ENCODE peak calls at places on chromosomes 4 and X, in eight cellular contexts. C, F, G, Y, A, M, B and D are unnamed samples.

GRCh38 chr4:67207941-67208441 is 337.3 kb downstream of the CENPC start:
- DNase-seq in C (no peak), F (no peak), G (no peak), Y (no peak), A (no peak), M (no peak), B (no peak), D (no peak)

GRCh38 chr4:89324671-89325070 is 17.1 kb upstream of the GPRIN3 start:
- DNase-seq in C (no peak), F (no peak), G (no peak), Y (no peak), A (no peak), M (peak), B (no peak), D (no peak)

GRCh38 chr4:174401471-174402130 is 117.9 kb downstream of the CEP44 start:
- DNase-seq in C (no peak), F (no peak), G (no peak), Y (no peak), A (no peak), M (peak), B (no peak), D (no peak)

GRCh38 chrX:78979789-78980464 is 34.7 kb downstream of the P2RY10 start:
- DNase-seq in C (no peak), F (no peak), G (no peak), Y (no peak), A (no peak), M (no peak), B (no peak), D (no peak)

GRCh38 chr4:138178566-138178965 is 63.6 kb downstream of the SLC7A11 start:
- DNase-seq in C (no peak), F (no peak), G (no peak), Y (no peak), A (no peak), M (peak), B (no peak), D (no peak)

GRCh38 chr4:188178276-188178675 is 39.0 kb downstream of the TRIML1 start:
- DNase-seq in C (no peak), F (no peak), G (no peak), Y (no peak), A (no peak), M (no peak), B (no peak), D (no peak)

GRCh38 chrX:21678059-21678458 is 19.9 kb upstream of the KLHL34 start:
- DNase-seq in C (no peak), F (no peak), G (no peak), Y (no peak), A (no peak), M (no peak), B (no peak), D (no peak)

GRCh38 chrX:31038585-31039326 is 33.1 kb downstream of the FTHL17 start:
- DNase-seq in C (no peak), F (no peak), G (no peak), Y (no peak), A (peak), M (peak), B (no peak), D (peak)

GRCh38 chr4:158722291-158722916 is 792 bp downstream of the PPID start:
- DNase-seq in C (no peak), F (no peak), G (no peak), Y (no peak), A (no peak), M (peak), B (no peak), D (no peak)

GRCh38 chrX:110182865-110183264 is 135.0 kb downstream of the AMMECR1 start:
- DNase-seq in C (no peak), F (no peak), G (no peak), Y (no peak), A (no peak), M (no peak), B (no peak), D (no peak)

GRCh38 chr4:19879330-19879729 is 372.4 kb upstream of the SLIT2 start:
- DNase-seq in C (no peak), F (no peak), G (no peak), Y (no peak), A (no peak), M (no peak), B (no peak), D (no peak)

GRCh38 chrX:24189490-24189889 is 40.0 kb downstream of the ZFX start:
- DNase-seq in C (no peak), F (no peak), G (no peak), Y (no peak), A (no peak), M (no peak), B (no peak), D (no peak)

GRCh38 chrX:41029332-41029731 is 55.9 kb upstream of the USP9X start:
- DNase-seq in C (no peak), F (no peak), G (no peak), Y (no peak), A (no peak), M (no peak), B (no peak), D (no peak)

GRCh38 chr4:3860913-3861636 is 94.9 kb downstream of the ADRA2C start:
- DNase-seq in C (no peak), F (no peak), G (no peak), Y (no peak), A (no peak), M (no peak), B (no peak), D (no peak)

GRCh38 chr4:53601251-53601764 is 10.0 kb upstream of the LNX1 start:
- DNase-seq in C (no peak), F (no peak), G (no peak), Y (peak), A (peak), M (no peak), B (no peak), D (no peak)